ENCODE peak calls at places on chromosome 16, in seven cellular contexts. Q is GM12878, F is sigmoid colon, P is upper lobe of left lung, B is suprapubic skin, E is transverse colon, T is stomach. X is an unnamed sample.

GRCh38 chr16:77711775-77712174 is 10.5 kb upstream of the NUDT7 start:
- DNase-seq in E (peak), P (no peak), F (no peak), B (no peak), T (peak), Q (no peak), X (peak)

GRCh38 chr16:19245326-19245925 is 40.1 kb upstream of the CLEC19A start:
- DNase-seq in Q (no peak), F (no peak), P (no peak), E (peak), T (peak), B (no peak), X (no peak)

GRCh38 chr16:57091200-57091989 is 988 bp upstream of the CPNE2 start:
- DNase-seq in P (no peak), Q (no peak), B (no peak), T (peak), E (peak), F (peak), X (no peak)

GRCh38 chr16:85449195-85449884 is 163.8 kb upstream of the GSE1 start:
- DNase-seq in E (no peak), Q (no peak), B (no peak), P (no peak), F (no peak), T (peak), X (no peak)

GRCh38 chr16:83842291-83842690 is 34.5 kb downstream of the HSBP1 start:
- DNase-seq in Q (no peak), E (no peak), T (no peak), P (no peak), B (peak), F (peak), X (no peak)

GRCh38 chr16:2483160-2483559 is 8.2 kb downstream of the TBC1D24 start:
- DNase-seq in F (no peak), T (no peak), E (no peak), P (peak), Q (no peak), B (no peak), X (no peak)

GRCh38 chr16:81520151-81520470 is 75.5 kb downstream of the CMIP start:
- DNase-seq in B (no peak), Q (no peak), E (no peak), T (no peak), P (no peak), F (no peak), X (no peak)

GRCh38 chr16:1610841-1611653 is 825 bp downstream of the IFT140 start:
- DNase-seq in T (no peak), P (no peak), F (no peak), B (no peak), Q (no peak), E (peak), X (no peak)

GRCh38 chr16:46650224-46650623 is 29.0 kb upstream of the SHCBP1 start:
- DNase-seq in P (no peak), F (peak), B (no peak), E (no peak), T (no peak), Q (no peak), X (no peak)

GRCh38 chr16:19808061-19808621 is 76.5 kb downstream of the GPRC5B start:
- DNase-seq in P (no peak), F (peak), T (peak), B (no peak), Q (peak), E (no peak), X (no peak)

GRCh38 chr16:8675183-8676159 is 1.1 kb downstream of the ABAT start:
- DNase-seq in F (peak), Q (no peak), E (no peak), P (no peak), T (no peak), B (no peak), X (no peak)

GRCh38 chr16:87957296-87958069 is 6.2 kb downstream of the BANP start:
- DNase-seq in P (no peak), T (no peak), Q (no peak), E (no peak), F (no peak), B (no peak), X (no peak)

GRCh38 chr16:596736-597060 is 6.8 kb downstream of the RAB40C start:
- DNase-seq in B (no peak), T (no peak), P (no peak), E (no peak), Q (no peak), F (no peak), X (no peak)

GRCh38 chr16:10107081-10107480 is 75.1 kb downstream of the GRIN2A start:
- DNase-seq in F (no peak), T (no peak), E (no peak), P (no peak), Q (no peak), B (no peak), X (no peak)

GRCh38 chr16:73122604-73123386 is 74.9 kb upstream of the ZFHX3 start:
- DNase-seq in F (no peak), T (no peak), B (no peak), Q (no peak), P (no peak), E (no peak), X (no peak)

GRCh38 chr16:54286330-54287017 is at the start of gene IRX3:
- DNase-seq in T (peak), E (peak), F (no peak), P (peak), Q (no peak), B (peak), X (no peak)

GRCh38 chr16:77613115-77613514 is 109.2 kb upstream of the NUDT7 start:
- DNase-seq in Q (no peak), F (no peak), P (no peak), B (no peak), T (no peak), E (no peak), X (peak)

GRCh38 chr16:54374136-54374535 is 87.5 kb upstream of the IRX3 start:
- DNase-seq in P (no peak), Q (no peak), B (no peak), T (no peak), F (no peak), E (no peak), X (no peak)

GRCh38 chr16:89655062-89655643 is 2.4 kb downstream of the CHMP1A start:
- DNase-seq in F (no peak), T (no peak), B (no peak), E (no peak), Q (no peak), P (no peak), X (no peak)

GRCh38 chr16:89660146-89660545 is 2.5 kb downstream of the SPATA33 start:
- DNase-seq in T (no peak), Q (no peak), E (no peak), F (no peak), P (no peak), B (no peak), X (no peak)

GRCh38 chr16:89656435-89657121 is 930 bp downstream of the CHMP1A start:
- DNase-seq in P (no peak), F (no peak), T (no peak), Q (no peak), E (no peak), B (no peak), X (no peak)

GRCh38 chr16:89658221-89658879 is 714 bp downstream of the SPATA33 start:
- DNase-seq in T (peak), P (peak), Q (no peak), B (no peak), F (no peak), E (no peak), X (no peak)

DNA sequence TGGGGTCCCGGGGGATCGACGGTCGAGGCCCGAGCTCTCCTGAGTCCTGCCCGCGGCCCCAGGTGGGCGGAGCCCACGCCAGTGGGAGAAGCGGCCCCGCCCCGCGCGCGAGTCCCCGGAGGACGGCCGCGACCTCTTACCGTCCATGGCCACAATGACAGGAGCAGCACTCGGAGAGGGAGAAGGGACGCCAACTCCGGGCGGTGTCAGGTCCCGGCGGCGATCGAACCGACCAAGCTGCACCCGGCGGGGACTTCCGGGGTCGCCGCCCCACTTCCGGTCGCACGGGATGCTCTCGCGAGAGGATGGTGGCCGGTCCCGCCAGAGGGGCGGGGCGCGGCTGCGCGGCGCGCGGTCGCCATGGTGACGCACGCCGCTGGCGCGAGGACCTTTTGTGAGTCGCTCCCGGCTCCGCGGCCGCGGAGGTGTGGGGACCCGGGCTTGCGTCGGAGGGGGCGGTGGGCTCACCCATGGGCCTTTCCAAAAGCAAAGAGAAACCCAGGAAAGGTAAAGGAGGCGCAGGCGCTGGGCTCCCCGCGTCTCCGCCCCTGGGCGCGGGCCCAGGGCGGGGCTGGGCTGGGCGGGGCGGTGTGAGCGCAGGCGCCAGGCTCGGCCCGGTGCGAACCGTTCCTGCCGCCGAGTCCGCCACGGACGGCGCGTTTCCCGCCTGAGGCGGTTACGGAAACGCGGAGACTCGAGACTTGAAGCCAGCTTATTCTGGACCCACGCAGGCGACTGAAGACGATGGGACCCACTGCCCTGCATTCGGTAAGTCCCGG is at the start of the genes CHMP1A and SPATA33:
- DNase-seq in E (peak), T (peak), F (peak), Q (peak), B (peak), P (peak), X (peak)
- TF ChIP-seq POLR2AphosphoS5 in E (peak), T (peak), F (peak), Q (peak), B (peak), P (peak), X (peak)

DNA sequence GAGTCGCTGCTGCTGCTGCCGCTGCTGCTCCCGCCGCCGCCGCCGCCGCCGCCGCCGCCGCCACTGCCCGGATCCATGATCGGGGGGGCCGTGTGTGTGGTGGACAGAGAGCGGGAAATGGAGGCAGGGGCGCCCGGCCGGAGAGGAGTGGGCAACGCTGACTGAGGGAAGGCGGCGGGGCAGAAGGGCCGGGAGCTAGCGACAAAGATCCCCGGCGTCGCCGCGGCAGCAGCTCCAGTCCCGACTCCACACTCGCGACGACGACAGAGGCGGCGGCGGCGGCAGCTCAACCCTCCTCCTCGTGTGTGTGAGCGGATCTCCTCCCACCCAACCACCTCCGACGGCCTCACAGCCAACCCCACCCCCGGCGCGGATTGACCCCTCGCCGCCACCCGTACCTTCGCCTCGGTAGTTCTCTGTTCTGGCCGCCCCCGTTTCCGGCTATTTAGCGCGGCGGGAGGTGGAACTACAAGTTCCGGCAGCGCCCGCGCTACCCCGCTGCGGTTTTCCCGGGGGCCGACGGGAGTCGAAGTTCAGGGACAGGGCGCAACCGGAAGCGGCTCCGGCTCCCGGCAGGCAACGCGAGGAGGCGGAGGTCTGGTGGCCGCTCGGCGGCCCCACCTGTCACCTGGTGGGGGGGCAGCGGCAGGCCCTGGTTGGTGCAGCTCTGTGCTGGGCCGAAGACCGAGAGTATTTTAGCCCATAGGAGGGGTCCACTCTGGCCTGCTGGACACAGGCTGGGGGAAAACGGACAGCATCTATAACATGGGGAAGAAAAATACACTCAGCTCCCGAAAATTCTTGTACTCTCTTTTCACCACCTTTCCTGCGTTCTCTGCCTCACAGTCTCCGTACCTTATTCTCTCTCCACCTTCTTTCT is at the start of gene GSPT1:
- DNase-seq in T (peak), Q (peak), E (peak), B (peak), P (peak), F (peak), X (peak)
- TF ChIP-seq EP300 in T (no peak), Q (no peak), E (no peak), B (no peak), P (no peak), F (peak), X (no peak)

GRCh38 chr16:69820926-69821541 is 58.9 kb downstream of the WWP2 start:
- DNase-seq in T (peak), Q (no peak), B (peak), E (no peak), F (no peak), P (peak), X (no peak)
- H3K4me3 ChIP-seq in T (peak), Q (no peak), B (peak), E (no peak), F (peak), P (peak), X (no peak)

GRCh38 chr16:80029381-80029630 is 428.8 kb upstream of the MAF start:
- DNase-seq in P (no peak), E (no peak), T (no peak), Q (no peak), F (no peak), B (no peak), X (no peak)

GRCh38 chr16:80029706-80030481 is 429.4 kb upstream of the MAF start:
- DNase-seq in E (no peak), T (no peak), Q (no peak), P (no peak), F (no peak), B (no peak), X (no peak)

GRCh38 chr16:80024443-80024842 is 423.9 kb upstream of the MAF start:
- DNase-seq in E (no peak), B (no peak), Q (no peak), P (no peak), F (no peak), T (no peak), X (no peak)

GRCh38 chr16:80028581-80029380 is 428.2 kb upstream of the MAF start:
- DNase-seq in Q (no peak), E (no peak), T (no peak), B (no peak), P (no peak), F (no peak), X (no peak)

GRCh38 chr16:80027007-80027965 is 426.7 kb upstream of the MAF start:
- DNase-seq in T (peak), B (peak), E (peak), P (peak), F (peak), Q (peak), X (no peak)
- TF ChIP-seq POLR2AphosphoS5 in T (peak), B (peak), E (no peak), P (no peak), F (no peak), Q (no peak), X (peak)

DNA sequence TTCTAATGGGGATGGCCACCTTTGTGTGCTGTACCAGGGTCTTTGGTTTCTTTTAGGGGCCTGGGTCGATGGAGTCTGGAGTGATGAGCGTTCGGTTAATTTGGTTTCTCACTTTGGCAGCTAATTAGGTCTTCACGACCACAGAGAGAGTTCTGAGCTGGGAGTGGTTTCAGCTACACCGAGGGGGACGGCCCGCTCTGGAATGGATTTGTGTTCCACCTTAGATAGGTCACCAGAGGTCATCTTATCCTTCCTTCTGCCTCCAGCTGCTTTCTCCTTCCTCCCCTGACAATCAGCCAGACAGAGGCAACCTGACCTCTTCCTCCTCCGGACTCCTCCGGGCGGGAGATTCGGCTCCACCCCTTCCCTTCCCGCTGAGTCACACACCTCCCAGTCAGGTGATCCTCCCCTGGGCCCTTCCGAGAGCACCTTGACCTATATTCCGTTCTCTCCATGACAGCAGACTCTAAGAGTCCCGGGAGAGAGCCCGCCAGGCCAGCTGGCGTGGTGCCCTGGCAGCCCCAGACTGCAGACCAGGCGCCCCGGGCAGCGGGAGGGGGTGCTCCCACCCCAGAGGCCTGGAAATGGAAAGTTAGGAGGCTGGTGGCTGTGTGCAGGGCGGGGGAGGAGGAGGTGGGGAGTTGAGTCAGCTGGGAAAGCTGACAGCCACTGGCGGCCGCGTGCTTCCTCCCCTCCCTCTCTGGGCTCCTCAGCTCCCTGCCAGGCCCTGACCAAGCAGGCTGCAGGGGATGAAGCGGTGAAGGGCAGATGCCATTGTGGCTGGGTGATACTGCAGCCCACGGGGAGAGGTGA is 44.7 kb downstream of the CHD9 start:
- DNase-seq in Q (peak), F (peak), E (peak), B (peak), T (peak), P (peak), X (peak)
- TF ChIP-seq EP300 in Q (peak), F (peak), E (no peak), B (no peak), T (no peak), P (no peak), X (no peak)

GRCh38 chr16:67149276-67150057 is 1.3 kb downstream of the B3GNT9 start:
- DNase-seq in B (no peak), E (no peak), F (no peak), Q (no peak), T (no peak), P (peak), X (no peak)
- H3K4me3 ChIP-seq in B (peak), E (no peak), F (peak), Q (no peak), T (peak), P (peak), X (peak)